ENCODE peak calls at places on chromosomes 12 and 14, in four cellular contexts. One of them, this sample, is unnamed.

GRCh38 chr12:4743046-4743445 is 22.8 kb downstream of the GALNT8 start:
- DNase-seq in left lung: no peak
- DNase-seq in fibroblast of lung: no peak
- DNase-seq in cardiac fibroblast: no peak
- DNase-seq in this sample: no peak

GRCh38 chr12:57630891-57631433 is 2.0 kb downstream of the B4GALNT1 start:
- DNase-seq in cardiac fibroblast: no peak
- DNase-seq in left lung: no peak
- DNase-seq in fibroblast of lung: no peak
- DNase-seq in this sample: no peak

GRCh38 chr14:98906123-98906995 is 365.6 kb downstream of the BCL11B start:
- DNase-seq in cardiac fibroblast: no peak
- DNase-seq in left lung: no peak
- DNase-seq in fibroblast of lung: peak; percentile 53
- DNase-seq in this sample: no peak

GRCh38 chr14:100193417-100194357 is 34.2 kb upstream of the DEGS2 start:
- DNase-seq in fibroblast of lung: no peak
- DNase-seq in left lung: no peak
- DNase-seq in cardiac fibroblast: no peak
- DNase-seq in this sample: no peak

GRCh38 chr12:38384816-38385491 is 68.4 kb downstream of the ALG10B start:
- DNase-seq in left lung: no peak
- DNase-seq in fibroblast of lung: no peak
- DNase-seq in cardiac fibroblast: no peak
- DNase-seq in this sample: no peak

GRCh38 chr12:103840399-103840880 is 594 bp downstream of the NT5DC3 start:
- DNase-seq in fibroblast of lung: peak; percentile 45
- DNase-seq in cardiac fibroblast: peak; percentile 54
- DNase-seq in left lung: peak; percentile 81
- DNase-seq in this sample: no peak

GRCh38 chr12:108374596-108375320 is 35.6 kb upstream of the CMKLR1 start:
- DNase-seq in fibroblast of lung: no peak
- DNase-seq in cardiac fibroblast: no peak
- DNase-seq in left lung: no peak
- DNase-seq in this sample: no peak

GRCh38 chr12:92759634-92760268 is 57.0 kb downstream of the PLEKHG7 start:
- DNase-seq in fibroblast of lung: peak; percentile 98
- DNase-seq in cardiac fibroblast: peak; percentile 97
- DNase-seq in left lung: no peak
- DNase-seq in this sample: no peak

GRCh38 chr12:84696281-84696680 is 216.3 kb downstream of the SLC6A15 start:
- DNase-seq in left lung: no peak
- DNase-seq in fibroblast of lung: no peak
- DNase-seq in cardiac fibroblast: no peak
- DNase-seq in this sample: no peak

GRCh38 chr14:21734457-21735074 is 60.9 kb upstream of the OR4E1 start:
- DNase-seq in left lung: no peak
- DNase-seq in fibroblast of lung: peak; percentile 1
- DNase-seq in cardiac fibroblast: peak; percentile 67
- DNase-seq in this sample: no peak

GRCh38 chr14:49946320-49947141 is 53.6 kb downstream of the ARF6 start:
- DNase-seq in cardiac fibroblast: peak; percentile 81
- DNase-seq in left lung: no peak
- DNase-seq in fibroblast of lung: peak; percentile 81
- DNase-seq in this sample: no peak

GRCh38 chr12:49233842-49234526 is 30.9 kb upstream of the TUBA1C start:
- DNase-seq in fibroblast of lung: peak; percentile 94
- DNase-seq in left lung: peak; percentile 92
- DNase-seq in cardiac fibroblast: no peak
- DNase-seq in this sample: no peak

GRCh38 chr14:20568393-20568792 is 7.5 kb upstream of the RNASE9 start:
- DNase-seq in cardiac fibroblast: no peak
- DNase-seq in fibroblast of lung: no peak
- DNase-seq in left lung: no peak
- DNase-seq in this sample: no peak

GRCh38 chr14:77290705-77291104 is 19.7 kb upstream of the NGB start:
- DNase-seq in fibroblast of lung: peak; percentile 63
- DNase-seq in cardiac fibroblast: no peak
- DNase-seq in left lung: no peak
- DNase-seq in this sample: no peak

GRCh38 chr12:47824198-47824597 is 4.5 kb upstream of the HDAC7 start:
- DNase-seq in fibroblast of lung: no peak
- DNase-seq in cardiac fibroblast: no peak
- DNase-seq in left lung: no peak
- DNase-seq in this sample: no peak

GRCh38 chr14:80584638-80585505 is 356.7 kb downstream of the CEP128 start:
- DNase-seq in cardiac fibroblast: peak; percentile 67
- DNase-seq in fibroblast of lung: peak; percentile 89
- DNase-seq in left lung: no peak
- DNase-seq in this sample: no peak

GRCh38 chr12:34400423-34400881 is 378.2 kb downstream of the ALG10 start:
- DNase-seq in fibroblast of lung: no peak
- DNase-seq in left lung: peak; percentile 22
- DNase-seq in cardiac fibroblast: no peak
- DNase-seq in this sample: peak; percentile 59

GRCh38 chr12:20653871-20654270 is 41.3 kb upstream of the SLCO1C1 start:
- DNase-seq in cardiac fibroblast: peak; percentile 33
- DNase-seq in left lung: no peak
- DNase-seq in fibroblast of lung: no peak
- DNase-seq in this sample: no peak

GRCh38 chr12:2484141-2484776 is 310.5 kb upstream of the FKBP4 start:
- DNase-seq in fibroblast of lung: no peak
- DNase-seq in cardiac fibroblast: no peak
- DNase-seq in left lung: no peak
- DNase-seq in this sample: no peak

GRCh38 chr12:6080149-6081045 is 44.1 kb downstream of the VWF start:
- DNase-seq in left lung: no peak
- DNase-seq in cardiac fibroblast: no peak
- DNase-seq in fibroblast of lung: no peak
- DNase-seq in this sample: peak; percentile 64

GRCh38 chr12:95836630-95837239 is 22.0 kb upstream of the SNRPF start:
- DNase-seq in cardiac fibroblast: peak; percentile 33
- DNase-seq in left lung: no peak
- DNase-seq in fibroblast of lung: peak; percentile 63
- DNase-seq in this sample: no peak

GRCh38 chr14:42192659-42193425 is 586.2 kb downstream of the LRFN5 start:
- DNase-seq in left lung: no peak
- DNase-seq in cardiac fibroblast: peak; percentile 93
- DNase-seq in fibroblast of lung: peak; percentile 91
- DNase-seq in this sample: no peak

GRCh38 chr12:1474567-1475153 is 119.7 kb downstream of the FBXL14 start:
- DNase-seq in left lung: no peak
- DNase-seq in fibroblast of lung: peak; percentile 95
- DNase-seq in cardiac fibroblast: peak; percentile 96
- DNase-seq in this sample: no peak

GRCh38 chr12:132513070-132513398 is 23.1 kb downstream of the FBRSL1 start:
- DNase-seq in fibroblast of lung: peak; percentile 76
- DNase-seq in left lung: no peak
- DNase-seq in cardiac fibroblast: peak; percentile 28
- DNase-seq in this sample: no peak

GRCh38 chr12:98492580-98493140 is 22.7 kb upstream of the TMPO start:
- DNase-seq in left lung: no peak
- DNase-seq in cardiac fibroblast: no peak
- DNase-seq in fibroblast of lung: no peak
- DNase-seq in this sample: no peak

GRCh38 chr12:110578522-110579238 is 4.4 kb downstream of the PPTC7 start:
- DNase-seq in left lung: no peak
- DNase-seq in fibroblast of lung: no peak
- DNase-seq in cardiac fibroblast: no peak
- DNase-seq in this sample: no peak

GRCh38 chr12:123119808-123120207 is 31.1 kb downstream of the PITPNM2 start:
- DNase-seq in cardiac fibroblast: no peak
- DNase-seq in left lung: no peak
- DNase-seq in fibroblast of lung: no peak
- DNase-seq in this sample: no peak

GRCh38 chr14:52077261-52077984 is 8.6 kb upstream of the NID2 start:
- DNase-seq in cardiac fibroblast: peak; percentile 49
- DNase-seq in left lung: no peak
- DNase-seq in fibroblast of lung: peak; percentile 30
- DNase-seq in this sample: no peak

GRCh38 chr12:124469193-124469888 is 98.1 kb downstream of the NCOR2 start:
- DNase-seq in fibroblast of lung: no peak
- DNase-seq in left lung: peak; percentile 74
- DNase-seq in cardiac fibroblast: peak; percentile 48
- DNase-seq in this sample: peak; percentile 50

GRCh38 chr12:89880695-89881350 is 172.2 kb upstream of the ATP2B1 start:
- DNase-seq in fibroblast of lung: no peak
- DNase-seq in cardiac fibroblast: no peak
- DNase-seq in left lung: no peak
- DNase-seq in this sample: no peak

GRCh38 chr12:80107221-80107620 is 7.9 kb downstream of the OTOGL start:
- DNase-seq in fibroblast of lung: peak; percentile 78
- DNase-seq in left lung: no peak
- DNase-seq in cardiac fibroblast: peak; percentile 24
- DNase-seq in this sample: no peak

GRCh38 chr12:118537481-118537917 is 161.1 kb downstream of the SUDS3 start:
- DNase-seq in cardiac fibroblast: no peak
- DNase-seq in fibroblast of lung: no peak
- DNase-seq in left lung: no peak
- DNase-seq in this sample: no peak

GRCh38 chr12:78236264-78236663 is 405.6 kb downstream of the NAV3 start:
- DNase-seq in cardiac fibroblast: peak; percentile 10
- DNase-seq in left lung: no peak
- DNase-seq in fibroblast of lung: peak; percentile 29
- DNase-seq in this sample: no peak

GRCh38 chr12:45674583-45674982 is 54.9 kb upstream of the ARID2 start:
- DNase-seq in fibroblast of lung: peak; percentile 92
- DNase-seq in left lung: no peak
- DNase-seq in cardiac fibroblast: peak; percentile 96
- DNase-seq in this sample: no peak

GRCh38 chr12:124740691-124741137 is 123.0 kb downstream of the SCARB1 start:
- DNase-seq in left lung: no peak
- DNase-seq in fibroblast of lung: peak; percentile 72
- DNase-seq in cardiac fibroblast: peak; percentile 63
- DNase-seq in this sample: no peak

GRCh38 chr12:94329366-94329765 is 130.3 kb downstream of the CEP83 start:
- DNase-seq in fibroblast of lung: no peak
- DNase-seq in left lung: no peak
- DNase-seq in cardiac fibroblast: peak; percentile 19
- DNase-seq in this sample: no peak
- TF ChIP-seq CTCF in fibroblast of lung: no peak
- TF ChIP-seq CTCF in left lung: no peak
- TF ChIP-seq CTCF in cardiac fibroblast: no peak
- TF ChIP-seq CTCF in this sample: peak; percentile 57

DNA sequence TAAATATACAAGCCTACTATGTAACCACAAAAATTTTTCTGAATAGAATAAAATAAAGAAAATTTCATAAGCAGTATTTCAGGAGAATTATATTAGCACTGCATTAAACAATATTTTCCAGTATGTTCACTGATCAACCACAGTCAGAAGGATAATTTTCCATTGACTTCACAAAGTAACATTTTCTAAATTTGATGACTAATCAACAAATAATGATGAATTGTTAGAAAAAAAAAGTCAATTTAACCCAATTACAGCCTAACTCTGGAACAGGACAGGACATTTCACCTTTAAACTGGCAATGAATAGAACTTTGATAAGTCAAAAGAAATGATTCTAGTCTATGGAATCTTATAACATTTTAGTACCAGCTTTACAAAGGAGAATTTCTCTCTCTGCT is 84.6 kb downstream of the MDGA2 start:
- DNase-seq in cardiac fibroblast: no peak
- DNase-seq in fibroblast of lung: no peak
- DNase-seq in left lung: no peak
- DNase-seq in this sample: no peak
- TF ChIP-seq CTCF in cardiac fibroblast: no peak
- TF ChIP-seq CTCF in fibroblast of lung: no peak
- TF ChIP-seq CTCF in left lung: no peak
- TF ChIP-seq CTCF in this sample: no peak

GRCh38 chr14:22847661-22848341 is 11.4 kb downstream of the MMP14 start:
- DNase-seq in cardiac fibroblast: peak; percentile 71
- DNase-seq in left lung: no peak
- DNase-seq in fibroblast of lung: peak; percentile 79
- DNase-seq in this sample: no peak
- TF ChIP-seq CTCF in cardiac fibroblast: peak; percentile 14
- TF ChIP-seq CTCF in left lung: no peak
- TF ChIP-seq CTCF in fibroblast of lung: peak; percentile 5
- TF ChIP-seq CTCF in this sample: peak; percentile 42

GRCh38 chr14:89861630-89862029 is 92.9 kb downstream of the EFCAB11 start:
- DNase-seq in cardiac fibroblast: no peak
- DNase-seq in left lung: no peak
- DNase-seq in fibroblast of lung: no peak
- DNase-seq in this sample: no peak
- TF ChIP-seq CTCF in cardiac fibroblast: no peak
- TF ChIP-seq CTCF in left lung: no peak
- TF ChIP-seq CTCF in fibroblast of lung: no peak
- TF ChIP-seq CTCF in this sample: no peak

GRCh38 chr12:54356228-54356627 is 8.1 kb downstream of the GPR84 start:
- DNase-seq in fibroblast of lung: no peak
- DNase-seq in cardiac fibroblast: no peak
- DNase-seq in left lung: no peak
- DNase-seq in this sample: no peak
- TF ChIP-seq CTCF in fibroblast of lung: no peak
- TF ChIP-seq CTCF in cardiac fibroblast: no peak
- TF ChIP-seq CTCF in left lung: no peak
- TF ChIP-seq CTCF in this sample: no peak

GRCh38 chr12:81294325-81295190 is 216.7 kb downstream of the ACSS3 start:
- DNase-seq in cardiac fibroblast: peak; percentile 13
- DNase-seq in fibroblast of lung: peak; percentile 80
- DNase-seq in left lung: no peak
- DNase-seq in this sample: no peak
- TF ChIP-seq CTCF in cardiac fibroblast: no peak
- TF ChIP-seq CTCF in fibroblast of lung: no peak
- TF ChIP-seq CTCF in left lung: no peak
- TF ChIP-seq CTCF in this sample: no peak

This sample was measured in chondrocyte.